ENCODE peak calls at places on chromosomes 13 and 19, in four cellular contexts. D, K, B and L are unnamed samples.

GRCh38 chr13:113120300-113121182 is 2.1 kb upstream of the F10 start:
- DNase-seq in D (no peak), K (no peak), B (no peak), L (no peak)

GRCh38 chr19:49817964-49818690 is at the start of gene MED25:
- DNase-seq in D (peak; percentile 85), K (peak; percentile 93), B (peak; percentile 69), L (peak; percentile 91)

GRCh38 chr19:29495091-29495490 is 30.7 kb upstream of the VSTM2B start:
- DNase-seq in D (no peak), K (no peak), B (no peak), L (no peak)

GRCh38 chr13:42706286-42706685 is 75.1 kb upstream of the FAM216B start:
- DNase-seq in D (no peak), K (no peak), B (no peak), L (no peak)

GRCh38 chr19:46739290-46739771 is 6.5 kb upstream of the FKRP start:
- DNase-seq in D (no peak), K (no peak), B (no peak), L (no peak)

GRCh38 chr19:48476176-48476575 is 7.0 kb downstream of the CYTH2 start:
- DNase-seq in D (no peak), K (no peak), B (no peak), L (no peak)

GRCh38 chr19:10612515-10613119 is 12.7 kb upstream of the SLC44A2 start:
- DNase-seq in D (no peak), K (no peak), B (peak; percentile 38), L (no peak)

GRCh38 chr13:21069561-21070004 is 8.2 kb upstream of the LATS2 start:
- DNase-seq in D (no peak), K (no peak), B (peak; percentile 97), L (peak; percentile 71)

GRCh38 chr13:20351279-20352022 is 119.3 kb upstream of the GJB6 start:
- DNase-seq in D (no peak), K (no peak), B (peak; percentile 96), L (no peak)

GRCh38 chr19:16111909-16112752 is 442 bp downstream of the RAB8A start:
- DNase-seq in D (no peak), K (peak; percentile 22), B (no peak), L (no peak)

GRCh38 chr19:1467512-1468273 is 11.3 kb downstream of the C19orf25 start:
- DNase-seq in D (no peak), K (no peak), B (no peak), L (no peak)

GRCh38 chr19:1467228-1467511 is 11.8 kb downstream of the C19orf25 start:
- DNase-seq in D (no peak), K (no peak), B (no peak), L (no peak)

GRCh38 chr19:1466018-1466460 is 13.0 kb downstream of the C19orf25 start:
- DNase-seq in D (no peak), K (no peak), B (no peak), L (no peak)

GRCh38 chr19:1465191-1466016 is 13.6 kb downstream of the C19orf25 start:
- DNase-seq in D (no peak), K (no peak), B (no peak), L (peak; percentile 59)

GRCh38 chr19:1466461-1467227 is 12.4 kb downstream of the C19orf25 start:
- DNase-seq in D (no peak), K (no peak), B (no peak), L (no peak)
- TF ChIP-seq EZH2 in D (no peak), K (no peak), B (peak; percentile 85), L (no peak)

GRCh38 chr19:39083599-39083982 is 577 bp upstream of the ACP7 start:
- DNase-seq in D (no peak), K (no peak), B (no peak), L (no peak)
- TF ChIP-seq EZH2 in D (no peak), K (no peak), B (no peak), L (peak; percentile 67)

GRCh38 chr19:33063356-33064116 is 1.2 kb downstream of the RHPN2 start:
- DNase-seq in D (no peak), K (no peak), B (peak; percentile 32), L (peak; percentile 60)
- TF ChIP-seq EZH2 in D (no peak), K (no peak), B (peak; percentile 72), L (no peak)

GRCh38 chr19:7730286-7731217 is 1.4 kb downstream of the CLEC4G start:
- DNase-seq in D (no peak), K (no peak), B (no peak), L (no peak)
- TF ChIP-seq EZH2 in D (no peak), K (no peak), B (no peak), L (no peak)